ENCODE peak calls at places on chromosomes 3 and 15, in four cellular contexts. W is heart right ventricle, E is right cardiac atrium, J is astrocyte. S is an unnamed sample.

GRCh38 chr3:124793054-124793740 is 62.9 kb downstream of the UMPS start:
- DNase-seq in J (no peak), E (no peak), W (no peak), S (no peak)

GRCh38 chr15:96893159-96893906 is 562.8 kb downstream of the NR2F2 start:
- DNase-seq in E (peak; percentile 33), J (no peak), W (no peak), S (no peak)

GRCh38 chr15:32884136-32884535 is 166.3 kb downstream of the GREM1 start:
- DNase-seq in W (no peak), J (no peak), E (peak; percentile 54), S (no peak)

GRCh38 chr15:69340243-69340991 is 41.7 kb downstream of the PAQR5 start:
- DNase-seq in W (no peak), E (no peak), J (no peak), S (no peak)

GRCh38 chr15:62742409-62743171 is 300.0 kb upstream of the TPM1 start:
- DNase-seq in J (peak; percentile 76), W (peak; percentile 45), E (peak; percentile 85), S (no peak)

GRCh38 chr3:14516738-14517345 is 23.3 kb downstream of the GRIP2 start:
- DNase-seq in J (no peak), W (no peak), E (peak; percentile 38), S (no peak)

GRCh38 chr3:181362378-181362777 is 349.3 kb upstream of the SOX2 start:
- DNase-seq in J (peak; percentile 56), E (no peak), W (no peak), S (no peak)

GRCh38 chr3:4337147-4337546 is 34.0 kb downstream of the SETMAR start:
- DNase-seq in W (no peak), J (no peak), E (no peak), S (no peak)

GRCh38 chr15:65583701-65584100 is 27.2 kb downstream of the INTS14 start:
- DNase-seq in J (peak; percentile 37), W (no peak), E (no peak), S (peak; percentile 37)

GRCh38 chr15:60379466-60380274 is 18.1 kb downstream of the ANXA2 start:
- DNase-seq in E (no peak), J (peak; percentile 99), W (no peak), S (no peak)

GRCh38 chr15:39976291-39977274 is 42.7 kb downstream of the EIF2AK4 start:
- DNase-seq in J (peak; percentile 53), E (peak; percentile 89), W (peak; percentile 72), S (no peak)

GRCh38 chr15:63522143-63522531 is 17.7 kb downstream of the USP3 start:
- DNase-seq in J (peak; percentile 22), W (no peak), E (no peak), S (no peak)

GRCh38 chr3:49500408-49501257 is 30.6 kb downstream of the DAG1 start:
- DNase-seq in E (peak; percentile 79), W (no peak), J (peak; percentile 99), S (no peak)

GRCh38 chr3:15797600-15798303 is at the start of gene ANKRD28:
- DNase-seq in W (no peak), E (no peak), J (peak; percentile 98), S (no peak)

GRCh38 chr3:195117978-195118581 is 152.9 kb downstream of the XXYLT1 start:
- DNase-seq in W (no peak), J (no peak), E (peak; percentile 67), S (no peak)

GRCh38 chr3:173838644-173839043 is 441.1 kb downstream of the NLGN1 start:
- DNase-seq in W (no peak), J (no peak), E (no peak), S (no peak)

GRCh38 chr3:8681349-8681748 is 36.8 kb upstream of the SSUH2 start:
- DNase-seq in W (no peak), E (no peak), J (no peak), S (no peak)

GRCh38 chr3:194075802-194076460 is 60.0 kb upstream of the HES1 start:
- DNase-seq in J (no peak), E (no peak), W (no peak), S (no peak)

GRCh38 chr15:61654918-61655317 is 405.3 kb downstream of the VPS13C start:
- DNase-seq in E (peak; percentile 71), J (no peak), W (no peak), S (no peak)

GRCh38 chr15:85620321-85621044 is 174.2 kb downstream of the KLHL25 start:
- DNase-seq in J (peak; percentile 84), E (no peak), W (no peak), S (no peak)

GRCh38 chr3:25441234-25441856 is 13.3 kb downstream of the RARB start:
- DNase-seq in W (no peak), J (no peak), E (no peak), S (no peak)

GRCh38 chr3:138089091-138089490 is 26.3 kb downstream of the DZIP1L start:
- DNase-seq in E (no peak), W (no peak), J (peak; percentile 47), S (no peak)

GRCh38 chr3:82080261-82080660 is 318.8 kb upstream of the GBE1 start:
- DNase-seq in E (no peak), J (no peak), W (no peak), S (no peak)

GRCh38 chr3:165395188-165395587 is 199.0 kb upstream of the SLITRK3 start:
- DNase-seq in W (no peak), J (no peak), E (no peak), S (no peak)

GRCh38 chr3:31185004-31185357 is 290.5 kb upstream of the GADL1 start:
- DNase-seq in E (no peak), J (peak; percentile 56), W (no peak), S (no peak)

GRCh38 chr15:73322665-73323373 is 45.9 kb downstream of the HCN4 start:
- DNase-seq in E (no peak), J (no peak), W (no peak), S (no peak)

GRCh38 chr3:59456852-59457485 is 407.1 kb upstream of the CFAP20DC start:
- DNase-seq in J (no peak), W (no peak), E (no peak), S (no peak)

GRCh38 chr15:24977686-24978085 is 22.9 kb downstream of the SNRPN start:
- DNase-seq in J (no peak), W (no peak), E (no peak), S (no peak)

DNA sequence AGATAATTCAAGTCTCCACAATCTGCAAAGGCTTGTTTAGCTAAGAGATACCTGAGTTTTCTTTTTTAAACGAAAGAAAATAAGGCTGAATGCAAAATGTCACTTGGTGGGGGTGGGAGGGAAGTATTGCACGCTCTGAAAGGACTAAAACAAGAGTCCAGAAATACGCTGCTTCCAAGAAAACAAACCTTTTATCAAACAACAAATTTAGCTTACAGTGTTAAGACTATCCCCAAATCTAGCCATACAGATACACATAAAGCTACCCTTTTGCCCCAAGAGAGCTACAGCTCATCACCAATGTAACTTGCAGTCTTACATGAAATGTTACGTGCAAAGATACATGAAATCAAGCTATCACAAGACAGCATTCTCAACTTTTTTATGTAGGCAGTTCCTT is 522.5 kb downstream of the FOXP1 start:
- DNase-seq in J (no peak), E (no peak), W (no peak), S (no peak)
- H3K4me1 ChIP-seq in J (peaks cover 41% of the 10 kb centered on the region), E (no peaks in the 10 kb centered on the region), W (peaks cover 72% of the 10 kb centered on the region), S (peaks cover 58% of the 10 kb centered on the region)

GRCh38 chr3:184562875-184563568 is 1.4 kb downstream of the EPHB3 start:
- DNase-seq in E (peak; percentile 76), W (no peak), J (peak; percentile 20), S (no peak)
- H3K27ac ChIP-seq in E (no peak overlapping the region), W (peak overlapping the region; percentile 62), J (no peak overlapping the region), S (no peak overlapping the region)

DNA sequence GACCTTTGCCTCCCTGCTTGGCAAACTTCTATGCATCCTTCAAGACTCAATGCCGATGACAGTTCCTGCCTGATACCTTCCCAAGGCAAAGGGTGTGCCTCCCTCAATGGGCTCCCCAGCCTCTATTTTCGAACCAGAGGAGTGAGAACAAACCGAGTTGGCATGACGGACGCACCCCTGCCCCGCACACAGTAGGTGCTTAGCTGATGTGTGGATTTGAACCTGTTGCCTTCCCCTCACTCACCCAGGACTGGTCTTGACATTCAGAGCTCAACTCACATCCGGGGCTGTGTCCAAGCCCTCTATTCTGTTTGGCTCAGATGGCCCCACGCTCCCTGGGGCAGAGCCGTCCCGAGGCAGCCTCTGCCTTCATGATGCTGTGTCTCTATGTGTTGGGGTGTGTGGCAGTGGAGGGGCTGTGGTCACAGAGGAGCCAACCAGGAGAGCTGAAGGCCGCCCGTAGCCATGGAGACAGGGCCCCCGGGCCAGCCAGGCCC is 52.2 kb upstream of the SLC6A11 start:
- DNase-seq in W (no peak), E (no peak), J (no peak), S (no peak)
- H3K27me3 ChIP-seq in W (peaks cover 74% of the 10 kb centered on the region), E (no peaks in the 10 kb centered on the region), J (peaks cover 24% of the 10 kb centered on the region), S (no peaks in the 10 kb centered on the region)

DNA sequence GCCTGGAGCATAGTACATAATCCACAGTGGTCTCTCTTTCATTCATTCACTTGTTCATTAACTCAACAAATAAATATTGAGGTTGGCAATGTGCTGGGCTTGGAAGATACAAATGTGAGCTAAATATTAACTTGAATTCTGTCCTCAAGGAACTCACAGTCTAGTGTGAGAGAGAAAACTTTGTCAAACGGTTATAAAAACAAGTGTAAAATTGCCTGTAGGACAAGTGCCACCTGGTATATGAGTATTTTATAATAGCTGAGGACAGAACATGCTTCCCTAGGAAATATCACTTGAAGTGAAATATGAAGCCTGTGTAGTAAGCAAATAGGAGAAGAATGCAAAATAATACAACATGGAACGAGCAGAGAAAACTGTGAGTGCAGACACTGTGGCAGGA is 173.1 kb upstream of the CMC1 start:
- DNase-seq in J (no peak), W (no peak), E (no peak), S (no peak)
- H3K4me1 ChIP-seq in J (no peaks in the 10 kb centered on the region), W (no peaks in the 10 kb centered on the region), E (no peaks in the 10 kb centered on the region), S (no peaks in the 10 kb centered on the region)

GRCh38 chr3:46678280-46678679 is 15.2 kb downstream of the ALS2CL start:
- DNase-seq in W (no peak), J (no peak), E (no peak), S (no peak)

GRCh38 chr3:46675426-46675825 is 18.1 kb downstream of the ALS2CL start:
- DNase-seq in J (no peak), W (no peak), E (peak; percentile 1), S (no peak)

GRCh38 chr3:46675843-46676567 is 17.5 kb downstream of the ALS2CL start:
- DNase-seq in W (no peak), J (no peak), E (peak; percentile 30), S (no peak)

GRCh38 chr3:46677096-46677702 is 16.3 kb downstream of the ALS2CL start:
- DNase-seq in J (peak; percentile 11), W (peak; percentile 78), E (peak; percentile 88), S (no peak)

DNA sequence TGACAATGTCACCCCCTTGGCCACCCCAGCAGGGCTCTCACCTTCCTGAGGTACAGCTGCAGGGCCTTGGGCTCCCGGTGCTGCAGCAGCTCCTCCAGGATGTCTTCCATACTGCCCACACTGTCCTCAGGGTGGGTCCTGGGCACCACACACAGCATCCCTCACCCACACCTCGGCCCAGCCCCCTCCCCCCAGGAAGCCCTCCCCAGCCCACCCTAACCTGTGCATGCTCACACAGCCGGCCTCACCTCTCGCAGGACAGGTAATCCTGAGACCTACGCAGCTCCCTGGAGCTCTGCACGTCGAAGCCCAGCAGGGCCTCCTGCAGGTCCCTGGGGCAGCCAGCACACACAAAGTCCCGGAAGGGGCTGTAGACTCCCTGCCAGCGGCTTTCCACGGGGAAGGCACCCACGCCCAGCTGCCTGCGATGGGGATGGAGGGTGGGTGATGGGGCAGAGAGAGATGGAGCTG is 16.8 kb downstream of the ALS2CL start:
- DNase-seq in E (peak; percentile 38), W (no peak), J (no peak), S (no peak)
- H3K27ac ChIP-seq in E (no peak overlapping the region), W (peak overlapping the region; percentile 55), J (no peak overlapping the region), S (no peak overlapping the region)

GRCh38 chr15:89377842-89378698 is 43.4 kb upstream of the POLG start:
- DNase-seq in J (no peak), W (no peak), E (no peak), S (no peak)
- H3K27me3 ChIP-seq in J (peaks cover 93% of the 10 kb centered on the region), W (peaks cover 99% of the 10 kb centered on the region), E (peaks cover 4% of the 10 kb centered on the region), S (peaks cover 48% of the 10 kb centered on the region)

S was measured in effector memory CD4-positive, alpha-beta T cell.